ENCODE peak calls at places on chromosomes 13 and 19, in ten cellular contexts. B is uterus, U is NB4, Y is adrenal gland, L is A549, M is gastrocnemius medialis, A is GM12891, C is IMR-90, G is H54, O is stomach. P is an unnamed sample.
A peak's percentile ranks its signal among the peaks of the same experiment; 100 is the strongest.

GRCh38 chr13:75789451-75790197 is 153.5 kb downstream of the LMO7 start:
- DNase-seq in B (no peak), U (no peak), G (no peak), A (no peak), C (no peak), Y (no peak), M (no peak), L (no peak), O (no peak), P (no peak)

GRCh38 chr19:11159598-11160001 is 4.0 kb upstream of the SPC24 start:
- DNase-seq in L (no peak), M (no peak), G (no peak), A (no peak), O (no peak), B (peak; percentile 85), C (peak; percentile 41), U (no peak), Y (no peak), P (no peak)

GRCh38 chr19:44807652-44808462 is 1.0 kb upstream of the BCAM start:
- DNase-seq in M (no peak), Y (peak; percentile 52), G (no peak), C (peak; percentile 34), U (peak; percentile 30), A (no peak), B (peak; percentile 36), L (peak; percentile 82), O (peak; percentile 59), P (no peak)

GRCh38 chr19:30718728-30719127 is 346.5 kb downstream of the ZNF536 start:
- DNase-seq in C (no peak), L (no peak), U (no peak), B (no peak), A (no peak), O (no peak), G (peak; percentile 21), Y (peak; percentile 43), M (no peak), P (no peak)

GRCh38 chr19:15911599-15912237 is 13.8 kb upstream of the CYP4F2 start:
- DNase-seq in G (no peak), O (peak; percentile 17), Y (no peak), U (no peak), M (no peak), B (no peak), A (no peak), L (no peak), C (no peak), P (no peak)

GRCh38 chr19:1227655-1228054 is 10.2 kb downstream of the CBARP start:
- DNase-seq in B (no peak), G (no peak), U (no peak), C (no peak), O (peak; percentile 83), L (no peak), Y (no peak), M (no peak), A (no peak), P (no peak)

GRCh38 chr13:46317120-46317519 is 69.9 kb downstream of the RUBCNL start:
- DNase-seq in B (no peak), A (no peak), M (no peak), Y (no peak), G (no peak), O (no peak), C (no peak), U (peak; percentile 46), L (no peak), P (no peak)

GRCh38 chr19:37413243-37414084 is 42.6 kb downstream of the ZNF527 start:
- DNase-seq in O (no peak), U (no peak), L (no peak), A (no peak), G (no peak), Y (no peak), M (no peak), C (no peak), B (no peak), P (no peak)

GRCh38 chr13:78675112-78675511 is 16.2 kb upstream of the OBI1 start:
- DNase-seq in U (no peak), M (no peak), G (no peak), O (no peak), B (no peak), A (no peak), C (no peak), L (no peak), Y (no peak), P (no peak)
- TF ChIP-seq POLR2A in U (no peak), M (no peak), G (no peak), O (no peak), B (no peak), A (no peak), C (no peak), L (no peak), Y (no peak), P (no peak)

GRCh38 chr19:58475714-58476497 is at the start of gene ZNF446:
- DNase-seq in G (peak; percentile 99), Y (peak; percentile 97), B (peak; percentile 98), C (peak; percentile 94), L (peak; percentile 99), M (peak; percentile 94), U (peak; percentile 98), A (peak; percentile 97), O (peak; percentile 97), P (peak; percentile 99)
- TF ChIP-seq POLR2A in G (peak; percentile 56), Y (peak; percentile 26), B (no peak), C (peak; percentile 63), L (peak; percentile 42), M (peak; percentile 65), U (peak; percentile 50), A (peak; percentile 60), O (no peak), P (no peak)

DNA sequence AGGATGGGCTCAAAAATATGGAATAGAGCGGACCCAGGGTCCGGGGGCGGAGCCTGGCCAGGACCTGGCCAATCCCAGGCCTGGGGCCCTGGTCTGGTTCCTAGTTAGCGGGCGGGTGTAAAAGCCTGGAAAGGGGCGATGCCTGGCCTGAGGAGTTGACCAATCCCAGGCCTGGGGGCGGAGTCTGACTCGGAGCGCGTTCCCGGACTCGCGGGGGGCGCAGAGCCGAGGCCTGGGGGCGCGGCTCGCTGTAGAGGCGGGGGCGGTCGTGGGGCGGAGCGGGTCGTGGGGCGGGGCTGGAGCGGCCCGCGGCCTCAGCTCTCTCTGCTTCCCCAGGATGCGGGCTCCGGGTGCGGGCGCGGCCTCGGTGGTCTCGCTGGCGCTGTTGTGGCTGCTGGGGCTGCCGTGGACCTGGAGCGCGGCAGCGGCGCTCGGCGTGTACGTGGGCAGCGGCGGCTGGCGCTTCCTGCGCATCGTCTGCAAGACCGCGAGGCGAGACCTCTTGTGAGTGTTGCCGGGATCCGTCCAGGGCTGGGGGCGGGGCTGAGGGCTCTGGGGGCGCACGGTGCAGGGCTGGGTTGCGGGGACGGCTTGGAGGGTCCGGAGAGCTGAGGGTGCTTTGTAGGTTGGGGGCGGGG is at the start of gene SLC27A1:
- DNase-seq in M (peak; percentile 98), G (peak; percentile 91), C (peak; percentile 98), Y (peak; percentile 99), O (peak; percentile 98), B (peak; percentile 99), L (peak; percentile 78), U (peak; percentile 98), A (peak; percentile 89), P (peak; percentile 100)
- TF ChIP-seq POLR2A in M (no peak), G (no peak), C (peak; percentile 58), Y (no peak), O (no peak), B (no peak), L (no peak), U (no peak), A (no peak), P (no peak)

GRCh38 chr19:2415281-2415972 is 12.0 kb downstream of the TIMM13 start:
- DNase-seq in U (no peak), G (no peak), B (no peak), O (no peak), A (no peak), M (no peak), L (no peak), C (no peak), Y (no peak), P (no peak)
- TF ChIP-seq POLR2A in U (no peak), G (no peak), B (no peak), O (no peak), A (no peak), M (no peak), L (no peak), C (no peak), Y (no peak), P (no peak)

GRCh38 chr13:86355301-86355700 is 556.1 kb upstream of the SLITRK6 start:
- DNase-seq in A (no peak), U (no peak), C (no peak), Y (no peak), L (no peak), B (no peak), M (no peak), O (no peak), G (no peak), P (no peak)
- TF ChIP-seq POLR2A in A (no peak), U (no peak), C (no peak), Y (no peak), L (no peak), B (no peak), M (no peak), O (no peak), G (no peak), P (no peak)

DNA sequence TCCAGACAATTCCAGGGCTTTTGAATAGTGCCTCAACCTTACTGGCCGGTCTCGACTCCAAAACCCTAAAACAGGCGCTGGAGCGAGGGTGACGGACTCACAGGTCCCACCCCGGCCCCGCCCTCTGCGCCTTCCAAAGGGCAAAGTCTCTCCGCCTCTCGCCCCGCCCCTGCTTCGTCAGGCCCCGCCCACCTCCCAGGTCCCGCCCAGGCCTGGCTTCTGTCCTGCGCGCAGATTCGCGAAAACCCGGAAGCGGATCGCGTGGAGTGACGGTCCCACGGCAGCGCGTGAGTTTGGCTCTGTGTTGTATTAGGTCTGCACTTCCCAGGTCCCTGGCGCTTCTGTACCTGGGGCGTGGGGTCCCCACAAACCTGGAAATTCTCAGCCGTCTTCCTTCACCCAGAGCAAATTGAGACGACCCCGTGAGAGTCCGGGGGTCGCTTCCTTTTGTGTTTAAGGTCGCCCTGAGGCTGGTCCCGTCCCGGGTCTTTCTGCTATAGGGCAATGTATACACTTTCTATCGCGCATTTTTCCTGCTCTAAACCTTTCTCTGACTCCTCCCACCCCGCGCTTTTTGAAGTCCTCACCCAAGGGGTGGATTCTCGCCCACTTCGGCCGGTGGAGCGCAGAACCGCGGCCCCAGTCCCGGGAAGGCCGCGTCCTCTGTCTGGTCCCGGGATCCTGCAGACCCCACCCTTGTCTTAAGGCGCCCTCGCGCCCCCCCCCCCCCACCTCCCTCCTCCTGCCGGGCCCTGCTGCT is at the start of gene ZNF813:
- DNase-seq in U (peak; percentile 90), M (peak; percentile 83), C (peak; percentile 76), L (peak; percentile 31), G (peak; percentile 87), O (peak; percentile 97), Y (peak; percentile 91), B (peak; percentile 97), A (peak; percentile 88), P (peak; percentile 98)
- TF ChIP-seq POLR2A in U (peak; percentile 52), M (no peak), C (peak; percentile 34), L (peak; percentile 10), G (peak; percentile 83), O (no peak), Y (peak; percentile 39), B (no peak), A (peak; percentile 71), P (no peak)

P was measured in testis.